ENCODE peak calls at places on chromosomes 3 and 15, in eight cellular contexts. One of them, this sample, is unnamed.

GRCh38 chr15:57861805-57862586 is 155.5 kb downstream of the POLR2M start:
- DNase-seq in H54: peak; percentile 1
- DNase-seq in iPS-NIHi11: no peak
- DNase-seq in stimulated activated naive CD8-positive, alpha-beta T cell treated with anti-CD3 and anti-CD28 coated beads, Interleukin-15, Interleukin-2, amounts not matched to agents 100 U/mL and 50 U/mL, for 24 hours: no peak
- DNase-seq in RWPE1: peak; percentile 45
- DNase-seq in amygdala: no peak
- DNase-seq in heart right ventricle: no peak
- DNase-seq in AG20443: peak; percentile 74
- DNase-seq in this sample: peak; percentile 62

GRCh38 chr3:70119892-70120291 is 120.4 kb downstream of the SAMMSON start:
- DNase-seq in H54: no peak
- DNase-seq in iPS-NIHi11: no peak
- DNase-seq in stimulated activated naive CD8-positive, alpha-beta T cell treated with anti-CD3 and anti-CD28 coated beads, Interleukin-15, Interleukin-2, amounts not matched to agents 100 U/mL and 50 U/mL, for 24 hours: no peak
- DNase-seq in RWPE1: no peak
- DNase-seq in amygdala: no peak
- DNase-seq in heart right ventricle: no peak
- DNase-seq in AG20443: no peak
- DNase-seq in this sample: no peak

GRCh38 chr15:80732148-80732547 is 37.0 kb downstream of the ABHD17C start:
- DNase-seq in H54: no peak
- DNase-seq in iPS-NIHi11: no peak
- DNase-seq in stimulated activated naive CD8-positive, alpha-beta T cell treated with anti-CD3 and anti-CD28 coated beads, Interleukin-15, Interleukin-2, amounts not matched to agents 100 U/mL and 50 U/mL, for 24 hours: no peak
- DNase-seq in RWPE1: no peak
- DNase-seq in amygdala: no peak
- DNase-seq in heart right ventricle: no peak
- DNase-seq in AG20443: no peak
- DNase-seq in this sample: no peak

GRCh38 chr3:14542656-14543055 is 2.5 kb upstream of the GRIP2 start:
- DNase-seq in H54: no peak
- DNase-seq in iPS-NIHi11: no peak
- DNase-seq in stimulated activated naive CD8-positive, alpha-beta T cell treated with anti-CD3 and anti-CD28 coated beads, Interleukin-15, Interleukin-2, amounts not matched to agents 100 U/mL and 50 U/mL, for 24 hours: no peak
- DNase-seq in RWPE1: no peak
- DNase-seq in amygdala: no peak
- DNase-seq in heart right ventricle: no peak
- DNase-seq in AG20443: no peak
- DNase-seq in this sample: no peak

GRCh38 chr3:172065967-172066762 is 26.8 kb downstream of the FNDC3B start:
- DNase-seq in H54: no peak
- DNase-seq in iPS-NIHi11: no peak
- DNase-seq in stimulated activated naive CD8-positive, alpha-beta T cell treated with anti-CD3 and anti-CD28 coated beads, Interleukin-15, Interleukin-2, amounts not matched to agents 100 U/mL and 50 U/mL, for 24 hours: no peak
- DNase-seq in RWPE1: no peak
- DNase-seq in amygdala: no peak
- DNase-seq in heart right ventricle: no peak
- DNase-seq in AG20443: peak; percentile 23
- DNase-seq in this sample: no peak

GRCh38 chr3:138180375-138181029 is 5.8 kb upstream of the DBR1 start:
- DNase-seq in H54: no peak
- DNase-seq in iPS-NIHi11: peak; percentile 12
- DNase-seq in stimulated activated naive CD8-positive, alpha-beta T cell treated with anti-CD3 and anti-CD28 coated beads, Interleukin-15, Interleukin-2, amounts not matched to agents 100 U/mL and 50 U/mL, for 24 hours: peak; percentile 33
- DNase-seq in RWPE1: peak; percentile 46
- DNase-seq in amygdala: no peak
- DNase-seq in heart right ventricle: no peak
- DNase-seq in AG20443: peak; percentile 14
- DNase-seq in this sample: no peak

GRCh38 chr3:172591876-172592771 is 68.9 kb upstream of the TNFSF10 start:
- DNase-seq in H54: no peak
- DNase-seq in iPS-NIHi11: no peak
- DNase-seq in stimulated activated naive CD8-positive, alpha-beta T cell treated with anti-CD3 and anti-CD28 coated beads, Interleukin-15, Interleukin-2, amounts not matched to agents 100 U/mL and 50 U/mL, for 24 hours: peak; percentile 88
- DNase-seq in RWPE1: no peak
- DNase-seq in amygdala: no peak
- DNase-seq in heart right ventricle: no peak
- DNase-seq in AG20443: no peak
- DNase-seq in this sample: no peak

GRCh38 chr3:159765860-159766294 is 222.8 kb upstream of the IL12A start:
- DNase-seq in H54: no peak
- DNase-seq in iPS-NIHi11: no peak
- DNase-seq in stimulated activated naive CD8-positive, alpha-beta T cell treated with anti-CD3 and anti-CD28 coated beads, Interleukin-15, Interleukin-2, amounts not matched to agents 100 U/mL and 50 U/mL, for 24 hours: no peak
- DNase-seq in RWPE1: no peak
- DNase-seq in amygdala: no peak
- DNase-seq in heart right ventricle: peak; percentile 48
- DNase-seq in AG20443: no peak
- DNase-seq in this sample: no peak

GRCh38 chr15:90597477-90598052 is 67.8 kb downstream of the CRTC3 start:
- DNase-seq in H54: no peak
- DNase-seq in iPS-NIHi11: no peak
- DNase-seq in stimulated activated naive CD8-positive, alpha-beta T cell treated with anti-CD3 and anti-CD28 coated beads, Interleukin-15, Interleukin-2, amounts not matched to agents 100 U/mL and 50 U/mL, for 24 hours: no peak
- DNase-seq in RWPE1: no peak
- DNase-seq in amygdala: no peak
- DNase-seq in heart right ventricle: no peak
- DNase-seq in AG20443: no peak
- DNase-seq in this sample: no peak

GRCh38 chr3:125116311-125117069 is 60.7 kb upstream of the HEG1 start:
- DNase-seq in H54: no peak
- DNase-seq in iPS-NIHi11: peak; percentile 37
- DNase-seq in stimulated activated naive CD8-positive, alpha-beta T cell treated with anti-CD3 and anti-CD28 coated beads, Interleukin-15, Interleukin-2, amounts not matched to agents 100 U/mL and 50 U/mL, for 24 hours: no peak
- DNase-seq in RWPE1: peak; percentile 47
- DNase-seq in amygdala: no peak
- DNase-seq in heart right ventricle: peak; percentile 47
- DNase-seq in AG20443: peak; percentile 69
- DNase-seq in this sample: peak; percentile 91

GRCh38 chr3:49803464-49804140 is 541 bp downstream of the INKA1 start:
- DNase-seq in H54: no peak
- DNase-seq in iPS-NIHi11: peak; percentile 52
- DNase-seq in stimulated activated naive CD8-positive, alpha-beta T cell treated with anti-CD3 and anti-CD28 coated beads, Interleukin-15, Interleukin-2, amounts not matched to agents 100 U/mL and 50 U/mL, for 24 hours: peak; percentile 54
- DNase-seq in RWPE1: peak; percentile 68
- DNase-seq in amygdala: no peak
- DNase-seq in heart right ventricle: peak; percentile 62
- DNase-seq in AG20443: peak; percentile 25
- DNase-seq in this sample: peak; percentile 33

GRCh38 chr3:171350364-171350763 is 109.8 kb downstream of the TNIK start:
- DNase-seq in H54: no peak
- DNase-seq in iPS-NIHi11: no peak
- DNase-seq in stimulated activated naive CD8-positive, alpha-beta T cell treated with anti-CD3 and anti-CD28 coated beads, Interleukin-15, Interleukin-2, amounts not matched to agents 100 U/mL and 50 U/mL, for 24 hours: no peak
- DNase-seq in RWPE1: no peak
- DNase-seq in amygdala: no peak
- DNase-seq in heart right ventricle: no peak
- DNase-seq in AG20443: no peak
- DNase-seq in this sample: no peak

GRCh38 chr3:186614597-186615483 is 2.0 kb downstream of the AHSG start:
- DNase-seq in H54: peak; percentile 81
- DNase-seq in iPS-NIHi11: peak; percentile 92
- DNase-seq in stimulated activated naive CD8-positive, alpha-beta T cell treated with anti-CD3 and anti-CD28 coated beads, Interleukin-15, Interleukin-2, amounts not matched to agents 100 U/mL and 50 U/mL, for 24 hours: peak; percentile 77
- DNase-seq in RWPE1: peak; percentile 79
- DNase-seq in amygdala: peak; percentile 67
- DNase-seq in heart right ventricle: peak; percentile 68
- DNase-seq in AG20443: peak; percentile 89
- DNase-seq in this sample: peak; percentile 65

GRCh38 chr15:96115642-96116041 is 214.9 kb upstream of the NR2F2 start:
- DNase-seq in H54: no peak
- DNase-seq in iPS-NIHi11: no peak
- DNase-seq in stimulated activated naive CD8-positive, alpha-beta T cell treated with anti-CD3 and anti-CD28 coated beads, Interleukin-15, Interleukin-2, amounts not matched to agents 100 U/mL and 50 U/mL, for 24 hours: no peak
- DNase-seq in RWPE1: no peak
- DNase-seq in amygdala: no peak
- DNase-seq in heart right ventricle: no peak
- DNase-seq in AG20443: peak; percentile 64
- DNase-seq in this sample: no peak

GRCh38 chr3:193982258-193982659 is 153.7 kb upstream of the HES1 start:
- DNase-seq in H54: no peak
- DNase-seq in iPS-NIHi11: no peak
- DNase-seq in stimulated activated naive CD8-positive, alpha-beta T cell treated with anti-CD3 and anti-CD28 coated beads, Interleukin-15, Interleukin-2, amounts not matched to agents 100 U/mL and 50 U/mL, for 24 hours: no peak
- DNase-seq in RWPE1: peak; percentile 82
- DNase-seq in amygdala: peak; percentile 49
- DNase-seq in heart right ventricle: peak; percentile 82
- DNase-seq in AG20443: peak; percentile 85
- DNase-seq in this sample: peak; percentile 97

GRCh38 chr3:122356402-122356801 is 26.6 kb downstream of the MIX23 start:
- DNase-seq in H54: peak; percentile 12
- DNase-seq in iPS-NIHi11: peak; percentile 46
- DNase-seq in stimulated activated naive CD8-positive, alpha-beta T cell treated with anti-CD3 and anti-CD28 coated beads, Interleukin-15, Interleukin-2, amounts not matched to agents 100 U/mL and 50 U/mL, for 24 hours: peak; percentile 25
- DNase-seq in RWPE1: peak; percentile 43
- DNase-seq in amygdala: no peak
- DNase-seq in heart right ventricle: no peak
- DNase-seq in AG20443: peak; percentile 27
- DNase-seq in this sample: peak; percentile 21

GRCh38 chr3:45907769-45908705 is 21.7 kb downstream of the CCR9 start:
- DNase-seq in H54: no peak
- DNase-seq in iPS-NIHi11: no peak
- DNase-seq in stimulated activated naive CD8-positive, alpha-beta T cell treated with anti-CD3 and anti-CD28 coated beads, Interleukin-15, Interleukin-2, amounts not matched to agents 100 U/mL and 50 U/mL, for 24 hours: no peak
- DNase-seq in RWPE1: no peak
- DNase-seq in amygdala: no peak
- DNase-seq in heart right ventricle: no peak
- DNase-seq in AG20443: peak; percentile 78
- DNase-seq in this sample: peak; percentile 13

GRCh38 chr3:39407773-39408492 is 1.4 kb downstream of the RPSA start:
- DNase-seq in H54: no peak
- DNase-seq in iPS-NIHi11: no peak
- DNase-seq in stimulated activated naive CD8-positive, alpha-beta T cell treated with anti-CD3 and anti-CD28 coated beads, Interleukin-15, Interleukin-2, amounts not matched to agents 100 U/mL and 50 U/mL, for 24 hours: no peak
- DNase-seq in RWPE1: no peak
- DNase-seq in amygdala: no peak
- DNase-seq in heart right ventricle: no peak
- DNase-seq in AG20443: no peak
- DNase-seq in this sample: no peak

GRCh38 chr15:38991126-38991525 is 426.5 kb upstream of the RASGRP1 start:
- DNase-seq in H54: peak; percentile 6
- DNase-seq in iPS-NIHi11: peak; percentile 57
- DNase-seq in stimulated activated naive CD8-positive, alpha-beta T cell treated with anti-CD3 and anti-CD28 coated beads, Interleukin-15, Interleukin-2, amounts not matched to agents 100 U/mL and 50 U/mL, for 24 hours: no peak
- DNase-seq in RWPE1: no peak
- DNase-seq in amygdala: no peak
- DNase-seq in heart right ventricle: no peak
- DNase-seq in AG20443: peak; percentile 55
- DNase-seq in this sample: no peak

GRCh38 chr3:129622933-129623332 is 16.5 kb upstream of the PLXND1 start:
- DNase-seq in H54: no peak
- DNase-seq in iPS-NIHi11: no peak
- DNase-seq in stimulated activated naive CD8-positive, alpha-beta T cell treated with anti-CD3 and anti-CD28 coated beads, Interleukin-15, Interleukin-2, amounts not matched to agents 100 U/mL and 50 U/mL, for 24 hours: no peak
- DNase-seq in RWPE1: no peak
- DNase-seq in amygdala: no peak
- DNase-seq in heart right ventricle: no peak
- DNase-seq in AG20443: no peak
- DNase-seq in this sample: no peak

GRCh38 chr15:42048080-42048820 is 27.4 kb upstream of the PLA2G4E start:
- DNase-seq in H54: no peak
- DNase-seq in iPS-NIHi11: peak; percentile 2
- DNase-seq in stimulated activated naive CD8-positive, alpha-beta T cell treated with anti-CD3 and anti-CD28 coated beads, Interleukin-15, Interleukin-2, amounts not matched to agents 100 U/mL and 50 U/mL, for 24 hours: no peak
- DNase-seq in RWPE1: no peak
- DNase-seq in amygdala: no peak
- DNase-seq in heart right ventricle: no peak
- DNase-seq in AG20443: no peak
- DNase-seq in this sample: no peak

GRCh38 chr15:57519806-57520205 is 71.9 kb upstream of the MYZAP start:
- DNase-seq in H54: no peak
- DNase-seq in iPS-NIHi11: no peak
- DNase-seq in stimulated activated naive CD8-positive, alpha-beta T cell treated with anti-CD3 and anti-CD28 coated beads, Interleukin-15, Interleukin-2, amounts not matched to agents 100 U/mL and 50 U/mL, for 24 hours: no peak
- DNase-seq in RWPE1: no peak
- DNase-seq in amygdala: no peak
- DNase-seq in heart right ventricle: no peak
- DNase-seq in AG20443: no peak
- DNase-seq in this sample: no peak

GRCh38 chr15:84910928-84911623 is 26.6 kb downstream of the SLC28A1 start:
- DNase-seq in H54: no peak
- DNase-seq in iPS-NIHi11: no peak
- DNase-seq in stimulated activated naive CD8-positive, alpha-beta T cell treated with anti-CD3 and anti-CD28 coated beads, Interleukin-15, Interleukin-2, amounts not matched to agents 100 U/mL and 50 U/mL, for 24 hours: no peak
- DNase-seq in RWPE1: no peak
- DNase-seq in amygdala: no peak
- DNase-seq in heart right ventricle: no peak
- DNase-seq in AG20443: no peak
- DNase-seq in this sample: no peak

GRCh38 chr3:52488746-52489145 is 6.4 kb upstream of the STAB1 start:
- DNase-seq in H54: no peak
- DNase-seq in iPS-NIHi11: no peak
- DNase-seq in stimulated activated naive CD8-positive, alpha-beta T cell treated with anti-CD3 and anti-CD28 coated beads, Interleukin-15, Interleukin-2, amounts not matched to agents 100 U/mL and 50 U/mL, for 24 hours: no peak
- DNase-seq in RWPE1: no peak
- DNase-seq in amygdala: no peak
- DNase-seq in heart right ventricle: no peak
- DNase-seq in AG20443: no peak
- DNase-seq in this sample: no peak

GRCh38 chr3:147361671-147362420 is 44.5 kb downstream of the ZIC4 start:
- DNase-seq in H54: peak; percentile 39
- DNase-seq in iPS-NIHi11: peak; percentile 63
- DNase-seq in stimulated activated naive CD8-positive, alpha-beta T cell treated with anti-CD3 and anti-CD28 coated beads, Interleukin-15, Interleukin-2, amounts not matched to agents 100 U/mL and 50 U/mL, for 24 hours: peak; percentile 70
- DNase-seq in RWPE1: no peak
- DNase-seq in amygdala: no peak
- DNase-seq in heart right ventricle: no peak
- DNase-seq in AG20443: peak; percentile 48
- DNase-seq in this sample: peak; percentile 59

GRCh38 chr3:20186600-20187004 is 596 bp upstream of the SGO1 start:
- DNase-seq in H54: no peak
- DNase-seq in iPS-NIHi11: no peak
- DNase-seq in stimulated activated naive CD8-positive, alpha-beta T cell treated with anti-CD3 and anti-CD28 coated beads, Interleukin-15, Interleukin-2, amounts not matched to agents 100 U/mL and 50 U/mL, for 24 hours: no peak
- DNase-seq in RWPE1: no peak
- DNase-seq in amygdala: no peak
- DNase-seq in heart right ventricle: no peak
- DNase-seq in AG20443: peak; percentile 22
- DNase-seq in this sample: no peak

This sample was measured in MG63.